ENCODE peak calls at places on chromosomes 16 and 17, in six cellular contexts. F is HFFc6; D is RKO; S is stimulated activated naive CD4-positive, alpha-beta T cell; G is nephron progenitor cell; I is lung. A is an unnamed sample.

GRCh38 chr16:1919680-1919998 is 1.4 kb upstream of the HS3ST6 start:
- DNase-seq in S (no peak), F (no peak), G (no peak), D (no peak), I (no peak), A (no peak)

GRCh38 chr17:55794681-55795080 is 43.8 kb downstream of the PCTP start:
- DNase-seq in I (no peak), G (no peak), F (no peak), S (no peak), D (no peak), A (peak; percentile 8)

GRCh38 chr17:8865811-8866210 is 1.7 kb downstream of the PIK3R6 start:
- DNase-seq in I (no peak), S (no peak), F (no peak), D (no peak), G (no peak), A (no peak)

GRCh38 chr17:49739662-49740271 is 24.2 kb downstream of the FAM117A start:
- DNase-seq in F (no peak), G (no peak), S (peak; percentile 88), I (peak; percentile 66), D (no peak), A (no peak)

GRCh38 chr17:35080536-35080935 is 17.0 kb upstream of the RFFL start:
- DNase-seq in F (no peak), I (no peak), D (no peak), S (no peak), G (no peak), A (no peak)

GRCh38 chr16:86343111-86343642 is 167.2 kb upstream of the FOXF1 start:
- DNase-seq in S (no peak), F (peak; percentile 76), I (no peak), G (no peak), D (no peak), A (no peak)

GRCh38 chr17:19269102-19269501 is 31.9 kb downstream of the EPN2 start:
- DNase-seq in G (no peak), S (no peak), F (no peak), D (no peak), I (no peak), A (no peak)

GRCh38 chr17:41301916-41302901 is at the start of gene KRTAP29-1:
- DNase-seq in G (no peak), S (no peak), F (no peak), D (no peak), I (no peak), A (no peak)

GRCh38 chr17:37056622-37057021 is 107.9 kb downstream of the AATF start:
- DNase-seq in F (no peak), I (no peak), S (no peak), G (no peak), D (no peak), A (no peak)

GRCh38 chr16:10992797-10993196 is 48.4 kb downstream of the CLEC16A start:
- DNase-seq in S (no peak), F (peak; percentile 68), D (peak; percentile 67), G (no peak), I (no peak), A (peak; percentile 87)

GRCh38 chr17:81052199-81052997 is 17.4 kb downstream of the BAIAP2 start:
- DNase-seq in G (no peak), F (no peak), S (no peak), D (no peak), I (no peak), A (no peak)

GRCh38 chr17:50125420-50125997 is 4.5 kb downstream of the SAMD14 start:
- DNase-seq in F (no peak), G (no peak), I (no peak), S (no peak), D (no peak), A (no peak)

GRCh38 chr17:27810211-27810901 is 10.0 kb upstream of the NOS2 start:
- DNase-seq in S (no peak), G (no peak), D (no peak), I (no peak), F (no peak), A (no peak)

GRCh38 chr16:81590714-81591537 is 146.3 kb downstream of the CMIP start:
- DNase-seq in I (no peak), S (no peak), D (no peak), G (no peak), F (no peak), A (no peak)

GRCh38 chr17:80187493-80187892 is 17.7 kb downstream of the CARD14 start:
- DNase-seq in S (no peak), G (no peak), F (no peak), I (peak; percentile 51), D (no peak), A (peak; percentile 53)

GRCh38 chr17:76223802-76224201 is 16.5 kb downstream of the RNF157 start:
- DNase-seq in D (no peak), F (no peak), I (no peak), G (no peak), S (no peak), A (no peak)

GRCh38 chr17:63751806-63752205 is 10.2 kb upstream of the STRADA start:
- DNase-seq in I (no peak), D (no peak), F (no peak), S (no peak), G (no peak), A (no peak)

GRCh38 chr16:25256821-25257503 is 683 bp downstream of the ZKSCAN2 start:
- DNase-seq in F (no peak), S (no peak), D (peak; percentile 38), G (peak; percentile 41), I (no peak), A (peak; percentile 39)

GRCh38 chr16:3087243-3087791 is 11.8 kb downstream of the ZSCAN10 start:
- DNase-seq in D (no peak), I (no peak), S (no peak), F (no peak), G (peak; percentile 47), A (no peak)

GRCh38 chr16:1494129-1494640 is 1.0 kb downstream of the TELO2 start:
- DNase-seq in G (peak; percentile 44), I (no peak), F (peak; percentile 83), S (no peak), D (peak; percentile 84), A (no peak)

GRCh38 chr17:72687941-72688340 is 404.5 kb downstream of the SLC39A11 start:
- DNase-seq in F (no peak), S (no peak), G (peak; percentile 20), I (no peak), D (no peak), A (no peak)

GRCh38 chr17:35977509-35977908 is 3.8 kb downstream of the CCL16 start:
- DNase-seq in S (no peak), G (no peak), F (no peak), I (no peak), D (no peak), A (no peak)

GRCh38 chr16:85664580-85665372 is 24.0 kb downstream of the GINS2 start:
- DNase-seq in G (no peak), F (no peak), D (no peak), I (no peak), S (no peak), A (no peak)

GRCh38 chr17:45279898-45280297 is 18.0 kb upstream of the SPATA32 start:
- DNase-seq in I (no peak), D (no peak), G (no peak), S (no peak), F (no peak), A (no peak)

GRCh38 chr17:46769531-46770438 is 48.7 kb downstream of the WNT3 start:
- DNase-seq in G (no peak), D (no peak), I (no peak), F (no peak), S (no peak), A (no peak)

GRCh38 chr17:68101992-68102758 is 66.6 kb downstream of the KPNA2 start:
- DNase-seq in S (peak; percentile 13), F (no peak), D (peak; percentile 21), I (peak; percentile 42), G (peak; percentile 16), A (peak; percentile 27)

GRCh38 chr16:81627024-81627423 is 152.1 kb upstream of the PLCG2 start:
- DNase-seq in D (peak; percentile 28), I (no peak), S (no peak), G (no peak), F (peak; percentile 63), A (no peak)

GRCh38 chr16:89482824-89483220 is 7.5 kb downstream of the ANKRD11 start:
- DNase-seq in S (no peak), I (no peak), D (no peak), F (no peak), G (no peak), A (no peak)

GRCh38 chr17:68600881-68601564 is at the start of gene FAM20A:
- DNase-seq in G (peak; percentile 51), D (no peak), F (no peak), I (peak; percentile 76), S (no peak), A (peak; percentile 50)

GRCh38 chr16:56609463-56609921 is 1.1 kb downstream of the MT2A start:
- DNase-seq in I (peak; percentile 83), S (peak; percentile 25), G (no peak), F (peak; percentile 86), D (peak; percentile 89), A (peak; percentile 52)

GRCh38 chr16:27677300-27677699 is 127.4 kb downstream of the KATNIP start:
- DNase-seq in F (peak; percentile 4), G (no peak), S (no peak), D (no peak), I (no peak), A (no peak)

GRCh38 chr17:38507921-38508569 is 79.8 kb downstream of the ARHGAP23 start:
- DNase-seq in S (no peak), I (no peak), F (no peak), G (no peak), D (no peak), A (no peak)

GRCh38 chr17:46895171-46895570 is 27.8 kb upstream of the GOSR2 start:
- DNase-seq in S (no peak), F (no peak), G (no peak), D (no peak), I (no peak), A (no peak)

GRCh38 chr17:81136366-81136765 is 28.9 kb upstream of the PVALEF start:
- DNase-seq in D (no peak), I (no peak), F (no peak), G (no peak), S (no peak), A (no peak)

GRCh38 chr17:77027271-77027670 is 113.5 kb upstream of the SEC14L1 start:
- DNase-seq in F (no peak), S (no peak), G (no peak), I (no peak), D (no peak), A (no peak)

GRCh38 chr17:80265205-80266068 is 4.8 kb downstream of the RNF213 start:
- DNase-seq in I (peak; percentile 46), G (no peak), S (no peak), F (no peak), D (no peak), A (no peak)